ENCODE peak calls at places on chromosomes 6 and 20, in five cellular contexts. One of them, this sample, is unnamed.

GRCh38 chr20:46558511-46558959 is 8.1 kb upstream of the OCSTAMP start:
- DNase-seq in BJ: peak; percentile 33
- DNase-seq in HTR-8/SVneo: peak; percentile 85
- DNase-seq in stimulated activated CD8-positive, alpha-beta memory T cell treated with anti-CD3 and anti-CD28 coated beads, Interleukin-15, amount 100 ng/mL, for 4 hours: no peak
- DNase-seq in activated naive CD4-positive, alpha-beta T cell: no peak
- DNase-seq in this sample: no peak

GRCh38 chr6:111743859-111744692 is 129.2 kb downstream of the FYN start:
- DNase-seq in HTR-8/SVneo: no peak
- DNase-seq in BJ: no peak
- DNase-seq in stimulated activated CD8-positive, alpha-beta memory T cell treated with anti-CD3 and anti-CD28 coated beads, Interleukin-15, amount 100 ng/mL, for 4 hours: no peak
- DNase-seq in activated naive CD4-positive, alpha-beta T cell: no peak
- DNase-seq in this sample: no peak

GRCh38 chr20:1434571-1435336 is 31.9 kb downstream of the NSFL1C start:
- DNase-seq in BJ: no peak
- DNase-seq in activated naive CD4-positive, alpha-beta T cell: no peak
- DNase-seq in stimulated activated CD8-positive, alpha-beta memory T cell treated with anti-CD3 and anti-CD28 coated beads, Interleukin-15, amount 100 ng/mL, for 4 hours: peak; percentile 43
- DNase-seq in HTR-8/SVneo: peak; percentile 48
- DNase-seq in this sample: peak; percentile 59

GRCh38 chr6:34240329-34241248 is 3.9 kb downstream of the HMGA1 start:
- DNase-seq in activated naive CD4-positive, alpha-beta T cell: no peak
- DNase-seq in stimulated activated CD8-positive, alpha-beta memory T cell treated with anti-CD3 and anti-CD28 coated beads, Interleukin-15, amount 100 ng/mL, for 4 hours: no peak
- DNase-seq in HTR-8/SVneo: no peak
- DNase-seq in BJ: no peak
- DNase-seq in this sample: no peak

GRCh38 chr20:10784337-10785183 is 110.8 kb upstream of the JAG1 start:
- DNase-seq in activated naive CD4-positive, alpha-beta T cell: no peak
- DNase-seq in HTR-8/SVneo: no peak
- DNase-seq in BJ: no peak
- DNase-seq in stimulated activated CD8-positive, alpha-beta memory T cell treated with anti-CD3 and anti-CD28 coated beads, Interleukin-15, amount 100 ng/mL, for 4 hours: no peak
- DNase-seq in this sample: no peak

GRCh38 chr6:158047563-158048323 is 66.1 kb downstream of the SYNJ2 start:
- DNase-seq in stimulated activated CD8-positive, alpha-beta memory T cell treated with anti-CD3 and anti-CD28 coated beads, Interleukin-15, amount 100 ng/mL, for 4 hours: no peak
- DNase-seq in BJ: no peak
- DNase-seq in HTR-8/SVneo: no peak
- DNase-seq in activated naive CD4-positive, alpha-beta T cell: no peak
- DNase-seq in this sample: no peak

GRCh38 chr6:91678679-91679078 is 1091.8 kb upstream of the MAP3K7 start:
- DNase-seq in stimulated activated CD8-positive, alpha-beta memory T cell treated with anti-CD3 and anti-CD28 coated beads, Interleukin-15, amount 100 ng/mL, for 4 hours: no peak
- DNase-seq in HTR-8/SVneo: no peak
- DNase-seq in activated naive CD4-positive, alpha-beta T cell: no peak
- DNase-seq in BJ: no peak
- DNase-seq in this sample: no peak

GRCh38 chr6:131995924-131996323 is 44.8 kb upstream of the CCN2 start:
- DNase-seq in HTR-8/SVneo: peak; percentile 71
- DNase-seq in BJ: peak; percentile 69
- DNase-seq in stimulated activated CD8-positive, alpha-beta memory T cell treated with anti-CD3 and anti-CD28 coated beads, Interleukin-15, amount 100 ng/mL, for 4 hours: no peak
- DNase-seq in activated naive CD4-positive, alpha-beta T cell: no peak
- DNase-seq in this sample: no peak

This sample was measured in effector memory CD8-positive, alpha-beta T cell.